ENCODE peak calls at places on chromosomes 3 and 15, in six cellular contexts. U is breast epithelium, P is astrocyte of the spinal cord, F is cardiac fibroblast, Z is kidney epithelial cell, M is body of pancreas. K is an unnamed sample.

GRCh38 chr3:185729335-185729715 is 95.5 kb downstream of the IGF2BP2 start:
- DNase-seq in U (no peak), P (peak; percentile 81), F (peak; percentile 84), Z (no peak), M (no peak), K (no peak)

GRCh38 chr15:68311859-68312557 is 34.5 kb downstream of the FEM1B start:
- DNase-seq in U (peak; percentile 10), P (no peak), F (no peak), Z (no peak), M (no peak), K (peak; percentile 2)

GRCh38 chr3:154235330-154235729 is 89.0 kb downstream of the DHX36 start:
- DNase-seq in U (no peak), P (peak; percentile 18), F (no peak), Z (peak; percentile 18), M (no peak), K (no peak)

GRCh38 chr3:73999501-73999900 is 374.8 kb upstream of the PDZRN3 start:
- DNase-seq in U (no peak), P (no peak), F (no peak), Z (no peak), M (no peak), K (no peak)

GRCh38 chr15:63136742-63137141 is 15.1 kb downstream of the LACTB start:
- DNase-seq in U (no peak), P (no peak), F (no peak), Z (no peak), M (no peak), K (no peak)

GRCh38 chr3:123301331-123302184 is 99.8 kb downstream of the SEC22A start:
- DNase-seq in U (no peak), P (no peak), F (no peak), Z (no peak), M (no peak), K (no peak)

GRCh38 chr3:58234516-58234931 is 3.1 kb upstream of the ABHD6 start:
- DNase-seq in U (no peak), P (peak; percentile 17), F (no peak), Z (no peak), M (no peak), K (no peak)

GRCh38 chr15:29045717-29046116 is 159.9 kb downstream of the APBA2 start:
- DNase-seq in U (no peak), P (peak; percentile 70), F (no peak), Z (peak; percentile 26), M (no peak), K (no peak)

GRCh38 chr15:62742409-62743171 is 300.0 kb upstream of the TPM1 start:
- DNase-seq in U (peak; percentile 47), P (peak; percentile 73), F (peak; percentile 97), Z (no peak), M (peak; percentile 63), K (no peak)

GRCh38 chr3:141457624-141458236 is 29.1 kb upstream of the RASA2 start:
- DNase-seq in U (no peak), P (no peak), F (no peak), Z (no peak), M (no peak), K (no peak)

GRCh38 chr3:64368163-64369025 is 143.1 kb upstream of the PRICKLE2 start:
- DNase-seq in U (no peak), P (no peak), F (no peak), Z (no peak), M (peak; percentile 50), K (no peak)

GRCh38 chr3:117145677-117146076 is 436.1 kb downstream of the TUSC7 start:
- DNase-seq in U (no peak), P (no peak), F (no peak), Z (no peak), M (no peak), K (no peak)

GRCh38 chr3:114454592-114455251 is 160.9 kb downstream of the TIGIT start:
- DNase-seq in U (no peak), P (peak; percentile 53), F (peak; percentile 28), Z (no peak), M (no peak), K (no peak)

GRCh38 chr15:78438595-78439285 is 724 bp downstream of the IREB2 start:
- DNase-seq in U (peak; percentile 26), P (peak; percentile 36), F (peak; percentile 23), Z (no peak), M (no peak), K (no peak)
- TF ChIP-seq CTCF in U (no peak), P (peak; percentile 50), F (peak; percentile 38), Z (peak; percentile 31), M (no peak), K (no peak)

GRCh38 chr15:51907136-51907862 is 64.3 kb downstream of the LEO1 start:
- DNase-seq in U (no peak), P (peak; percentile 22), F (no peak), Z (peak; percentile 44), M (peak; percentile 85), K (no peak)
- TF ChIP-seq CTCF in U (no peak), P (no peak), F (no peak), Z (peak; percentile 31), M (peak; percentile 59), K (no peak)

DNA sequence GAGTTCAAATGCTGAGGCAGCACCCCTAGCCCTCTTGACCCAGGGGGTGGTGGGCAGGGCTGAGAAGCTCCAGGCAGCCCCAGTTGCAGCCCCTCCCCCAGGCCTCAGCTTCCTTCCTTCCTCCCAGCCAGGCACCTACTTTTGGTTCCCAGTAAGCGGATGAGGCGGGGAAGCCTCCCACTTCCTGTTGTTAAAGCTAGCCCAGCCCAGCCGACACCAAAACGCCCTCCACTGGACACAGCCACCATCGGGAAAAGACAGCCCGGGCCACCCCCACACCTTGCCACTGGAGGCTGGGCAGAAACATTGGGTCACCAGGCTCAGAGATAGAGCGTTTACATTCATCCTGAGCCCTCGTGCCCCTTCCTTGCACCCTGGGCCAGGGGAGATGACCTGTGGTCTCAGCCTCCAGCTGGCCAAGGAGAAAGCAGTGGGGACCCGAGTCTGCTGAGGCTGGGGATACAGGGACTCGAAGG is 3.5 kb downstream of the DUSP7 start:
- DNase-seq in U (peak; percentile 75), P (peak; percentile 74), F (peak; percentile 86), Z (no peak), M (peak; percentile 63), K (peak; percentile 20)
- TF ChIP-seq CTCF in U (no peak), P (peak; percentile 66), F (peak; percentile 57), Z (peak; percentile 60), M (no peak), K (no peak)

GRCh38 chr3:182104811-182105316 is 393.1 kb downstream of the SOX2 start:
- DNase-seq in U (no peak), P (no peak), F (no peak), Z (no peak), M (no peak), K (no peak)
- TF ChIP-seq CTCF in U (no peak), P (no peak), F (no peak), Z (no peak), M (no peak), K (no peak)

GRCh38 chr3:140092883-140093536 is 158.0 kb downstream of the CLSTN2 start:
- DNase-seq in U (no peak), P (no peak), F (no peak), Z (no peak), M (no peak), K (no peak)
- TF ChIP-seq CTCF in U (no peak), P (no peak), F (no peak), Z (peak; percentile 3), M (no peak), K (no peak)